ENCODE peak calls at places on chromosome 4, in four cellular contexts. A is NCI-H2081, O is neural crest cell, B is B cell. Z is an unnamed sample.

GRCh38 chr4:48943387-48943786 is 36.8 kb upstream of the OCIAD2 start:
- DNase-seq in A (peak; percentile 71), O (no peak), B (no peak), Z (peak; percentile 15)

GRCh38 chr4:8151165-8151650 is 7.4 kb downstream of the ABLIM2 start:
- DNase-seq in A (no peak), O (no peak), B (no peak), Z (no peak)

GRCh38 chr4:56990109-56990508 is 11.4 kb downstream of the POLR2B start:
- DNase-seq in A (no peak), O (no peak), B (no peak), Z (no peak)

GRCh38 chr4:47483722-47484121 is 1.4 kb upstream of the ATP10D start:
- DNase-seq in A (no peak), O (no peak), B (no peak), Z (no peak)

GRCh38 chr4:8741513-8742226 is 130.0 kb downstream of the HMX1 start:
- DNase-seq in A (no peak), O (no peak), B (no peak), Z (no peak)

GRCh38 chr4:118941149-118941548 is 52.5 kb downstream of the SYNPO2 start:
- DNase-seq in A (no peak), O (no peak), B (no peak), Z (no peak)

GRCh38 chr4:184331155-184331995 is 113.7 kb upstream of the ENPP6 start:
- DNase-seq in A (no peak), O (no peak), B (peak; percentile 38), Z (no peak)

GRCh38 chr4:120749445-120750151 is 172.9 kb downstream of the PRDM5 start:
- DNase-seq in A (peak; percentile 88), O (no peak), B (peak; percentile 3), Z (no peak)

GRCh38 chr4:7922466-7922865 is 17.2 kb downstream of the AFAP1 start:
- DNase-seq in A (no peak), O (no peak), B (no peak), Z (no peak)

GRCh38 chr4:140176735-140177134 is 22.8 kb upstream of the MAML3 start:
- DNase-seq in A (no peak), O (no peak), B (no peak), Z (no peak)

GRCh38 chr4:183887351-183887750 is 17.8 kb upstream of the STOX2 start:
- DNase-seq in A (no peak), O (no peak), B (no peak), Z (no peak)

GRCh38 chr4:82775243-82775642 is 23.4 kb downstream of the SCD5 start:
- DNase-seq in A (no peak), O (no peak), B (no peak), Z (no peak)

GRCh38 chr4:16591867-16592266 is 306.6 kb downstream of the LDB2 start:
- DNase-seq in A (no peak), O (peak; percentile 17), B (no peak), Z (no peak)

GRCh38 chr4:117514779-117515178 is 429.4 kb upstream of the TRAM1L1 start:
- DNase-seq in A (no peak), O (no peak), B (no peak), Z (no peak)

GRCh38 chr4:108685036-108685686 is 34.8 kb downstream of the OSTC start:
- DNase-seq in A (no peak), O (no peak), B (no peak), Z (no peak)

GRCh38 chr4:91621446-91621845 is 682.3 kb upstream of the GRID2 start:
- DNase-seq in A (no peak), O (no peak), B (no peak), Z (no peak)

GRCh38 chr4:128544277-128544676 is 256.7 kb upstream of the PGRMC2 start:
- DNase-seq in A (no peak), O (no peak), B (no peak), Z (no peak)

GRCh38 chr4:184613405-184613804 is 35.8 kb downstream of the CASP3 start:
- DNase-seq in A (no peak), O (no peak), B (no peak), Z (no peak)

GRCh38 chr4:68466185-68466584 is 18.9 kb downstream of the TMPRSS11E start:
- DNase-seq in A (no peak), O (no peak), B (no peak), Z (no peak)

GRCh38 chr4:80492761-80493160 is 157.2 kb downstream of the CFAP299 start:
- DNase-seq in A (no peak), O (no peak), B (peak; percentile 11), Z (no peak)

GRCh38 chr4:78829296-78829695 is 53.1 kb downstream of the BMP2K start:
- DNase-seq in A (no peak), O (no peak), B (no peak), Z (no peak)

GRCh38 chr4:76374744-76375143 is 46.2 kb downstream of the CCDC158 start:
- DNase-seq in A (peak; percentile 0), O (no peak), B (no peak), Z (no peak)

GRCh38 chr4:10083331-10083769 is 33.2 kb downstream of the WDR1 start:
- DNase-seq in A (no peak), O (no peak), B (no peak), Z (no peak)

GRCh38 chr4:5971077-5971447 is 47.2 kb downstream of the C4orf50 start:
- DNase-seq in A (no peak), O (no peak), B (no peak), Z (no peak)

GRCh38 chr4:76430519-76431388 is 4.3 kb upstream of the SHROOM3 start:
- DNase-seq in A (peak; percentile 41), O (peak; percentile 23), B (peak; percentile 61), Z (peak; percentile 37)

GRCh38 chr4:7942019-7942556 is 2.4 kb upstream of the AFAP1 start:
- DNase-seq in A (no peak), O (no peak), B (no peak), Z (no peak)

Z was measured in HEK293T.